ENCODE peak calls at places on chromosome 3, in ten cellular contexts. N, M, L, H, U, Q, E, F, Y and G are unnamed samples.

GRCh38 chr3:27728195-27729087 is 6.3 kb upstream of the EOMES start:
- DNase-seq in Y (no peak), F (no peak), N (no peak), U (no peak), Q (no peak), M (no peak), H (peak), L (no peak), E (no peak), G (no peak)

GRCh38 chr3:54165865-54166264 is 43.5 kb downstream of the CACNA2D3 start:
- DNase-seq in Q (no peak), L (no peak), N (no peak), F (no peak), E (peak), Y (no peak), H (no peak), U (no peak), M (no peak), G (no peak)

GRCh38 chr3:127214990-127215389 is 22.1 kb downstream of the PRR23E start:
- DNase-seq in H (peak), F (no peak), E (no peak), U (no peak), Y (no peak), Q (no peak), M (no peak), N (no peak), L (no peak), G (no peak)

GRCh38 chr3:46038916-46039315 is 11.6 kb upstream of the XCR1 start:
- DNase-seq in H (no peak), Y (no peak), N (no peak), M (no peak), F (no peak), Q (no peak), U (no peak), E (no peak), L (no peak), G (no peak)

GRCh38 chr3:20683912-20684311 is 497.9 kb upstream of the SGO1 start:
- DNase-seq in Q (no peak), E (no peak), Y (no peak), F (no peak), H (no peak), M (no peak), N (no peak), U (peak), L (no peak), G (no peak)

GRCh38 chr3:194140520-194141414 is 4.8 kb downstream of the HES1 start:
- DNase-seq in U (peak), Q (no peak), H (peak), Y (peak), L (peak), N (peak), E (peak), M (peak), F (peak), G (peak)

GRCh38 chr3:168034152-168034928 is 61.4 kb downstream of the GOLIM4 start:
- DNase-seq in H (no peak), Y (no peak), E (no peak), N (no peak), F (no peak), U (peak), L (no peak), Q (no peak), M (no peak), G (no peak)

GRCh38 chr3:87088984-87089841 is 98.3 kb upstream of the VGLL3 start:
- DNase-seq in E (peak), M (peak), F (peak), Q (no peak), L (peak), Y (peak), H (peak), N (peak), U (peak), G (peak)

GRCh38 chr3:52552089-52552488 is 15.7 kb downstream of the UQCC5 start:
- DNase-seq in N (no peak), Q (no peak), L (no peak), H (no peak), U (no peak), Y (no peak), E (no peak), M (peak), F (no peak), G (no peak)

GRCh38 chr3:168427830-168428471 is 332.2 kb upstream of the GOLIM4 start:
- DNase-seq in E (no peak), Q (no peak), H (no peak), N (no peak), U (no peak), L (no peak), M (no peak), Y (no peak), F (no peak), G (no peak)

GRCh38 chr3:101687142-101687931 is 819 bp upstream of the RPL24 start:
- DNase-seq in F (no peak), U (no peak), Q (no peak), E (no peak), L (no peak), Y (no peak), M (peak), N (no peak), H (peak), G (no peak)

GRCh38 chr3:45218578-45219390 is 7.3 kb downstream of the TMEM158 start:
- DNase-seq in N (no peak), E (no peak), U (peak), Q (no peak), H (no peak), M (no peak), F (peak), Y (no peak), L (no peak), G (no peak)

GRCh38 chr3:159860727-159861126 is 127.9 kb upstream of the IL12A start:
- DNase-seq in M (no peak), E (no peak), H (no peak), U (no peak), Q (peak), Y (no peak), L (no peak), N (no peak), F (no peak), G (no peak)

GRCh38 chr3:140386357-140387100 is 291.3 kb upstream of the TRIM42 start:
- DNase-seq in Y (no peak), Q (no peak), L (no peak), M (no peak), N (no peak), H (peak), F (peak), U (no peak), E (no peak), G (no peak)

GRCh38 chr3:46110701-46111493 is 83.6 kb upstream of the XCR1 start:
- DNase-seq in U (peak), Q (no peak), L (no peak), M (peak), E (no peak), Y (peak), H (no peak), F (no peak), N (peak), G (no peak)

GRCh38 chr3:184565421-184566211 is 4.0 kb downstream of the EPHB3 start:
- DNase-seq in L (peak), U (peak), F (peak), H (peak), M (no peak), Q (no peak), Y (peak), N (peak), E (no peak), G (no peak)

GRCh38 chr3:186385856-186386602 is 24.0 kb upstream of the DGKG start:
- DNase-seq in H (no peak), F (no peak), E (no peak), Y (no peak), Q (no peak), M (no peak), N (no peak), L (no peak), U (no peak), G (no peak)

GRCh38 chr3:119240582-119241434 is at the start of gene B4GALT4:
- DNase-seq in Y (peak), F (peak), N (peak), M (peak), U (peak), L (peak), E (peak), Q (peak), H (peak), G (peak)

GRCh38 chr3:89504432-89504831 is 397.0 kb downstream of the EPHA3 start:
- DNase-seq in N (no peak), F (no peak), E (no peak), U (no peak), Q (no peak), H (no peak), L (no peak), Y (no peak), M (no peak), G (no peak)

GRCh38 chr3:42376397-42376798 is 34.0 kb downstream of the LYZL4 start:
- DNase-seq in L (no peak), U (peak), M (no peak), Y (no peak), Q (no peak), F (peak), E (peak), N (no peak), H (no peak), G (peak)

GRCh38 chr3:179688847-179689246 is 36.0 kb downstream of the USP13 start:
- DNase-seq in U (no peak), L (no peak), M (no peak), Q (no peak), N (no peak), H (no peak), F (no peak), E (no peak), Y (no peak), G (no peak)

GRCh38 chr3:120163023-120163422 is 68.8 kb upstream of the GSK3B start:
- DNase-seq in M (no peak), U (no peak), F (no peak), L (no peak), Q (no peak), N (no peak), Y (no peak), H (no peak), E (no peak), G (no peak)

GRCh38 chr3:141375381-141376301 is 7.3 kb downstream of the ZBTB38 start:
- DNase-seq in Q (no peak), F (no peak), L (no peak), Y (no peak), U (no peak), N (no peak), H (no peak), E (no peak), M (no peak), G (no peak)

GRCh38 chr3:112635674-112636073 is 5.3 kb downstream of the CCDC80 start:
- DNase-seq in Q (no peak), U (peak), E (no peak), M (no peak), Y (no peak), N (peak), F (peak), L (no peak), H (no peak), G (no peak)

GRCh38 chr3:195801251-195802183 is 10.2 kb downstream of the MUC4 start:
- DNase-seq in F (no peak), H (no peak), Q (no peak), Y (no peak), M (no peak), U (no peak), L (no peak), E (no peak), N (peak), G (no peak)

GRCh38 chr3:38634133-38634532 is 15.4 kb downstream of the SCN5A start:
- DNase-seq in E (no peak), M (no peak), F (no peak), Q (no peak), L (no peak), H (no peak), U (peak), N (no peak), Y (no peak), G (peak)

GRCh38 chr3:17972889-17973558 is 230.6 kb upstream of the TBC1D5 start:
- DNase-seq in M (no peak), Y (no peak), E (no peak), Q (no peak), L (no peak), U (no peak), N (no peak), F (no peak), H (no peak), G (no peak)

GRCh38 chr3:151798476-151798875 is 15.4 kb upstream of the AADAC start:
- DNase-seq in F (no peak), U (peak), E (no peak), L (no peak), N (no peak), H (no peak), Y (no peak), M (no peak), Q (no peak), G (no peak)

GRCh38 chr3:72099331-72100061 is 314.5 kb upstream of the PROK2 start:
- DNase-seq in N (no peak), L (no peak), U (no peak), Y (no peak), Q (peak), F (no peak), M (no peak), E (no peak), H (peak), G (no peak)

GRCh38 chr3:168933614-168934013 is 729.9 kb downstream of the MECOM start:
- DNase-seq in H (no peak), L (no peak), Y (no peak), M (no peak), N (no peak), Q (no peak), F (no peak), E (no peak), U (peak), G (no peak)

GRCh38 chr3:190252080-190252479 is 70.2 kb downstream of the CLDN1 start:
- DNase-seq in L (no peak), U (no peak), F (no peak), N (no peak), H (peak), Q (no peak), E (no peak), Y (no peak), M (no peak), G (no peak)

GRCh38 chr3:123090700-123091585 is 24.1 kb downstream of the PDIA5 start:
- DNase-seq in Q (no peak), M (no peak), Y (no peak), U (no peak), F (no peak), N (no peak), L (no peak), E (no peak), H (peak), G (no peak)

GRCh38 chr3:100869787-100870186 is 123.4 kb downstream of the ABI3BP start:
- DNase-seq in U (no peak), Y (no peak), L (no peak), M (no peak), Q (no peak), N (no peak), H (no peak), F (no peak), E (no peak), G (no peak)

GRCh38 chr3:46845860-46846623 is 17.2 kb downstream of the MYL3 start:
- DNase-seq in M (no peak), Q (peak), E (peak), F (peak), N (peak), H (peak), L (peak), Y (peak), U (peak), G (peak)

GRCh38 chr3:16071246-16071645 is 103.2 kb upstream of the GALNT15 start:
- DNase-seq in U (no peak), E (no peak), Q (no peak), Y (no peak), F (no peak), H (no peak), L (no peak), M (no peak), N (no peak), G (no peak)

GRCh38 chr3:66153471-66153870 is 67.3 kb upstream of the SLC25A26 start:
- DNase-seq in E (no peak), Q (no peak), Y (no peak), N (no peak), F (no peak), L (no peak), U (no peak), M (no peak), H (peak), G (no peak)
- H3K4me3 ChIP-seq in E (peak), Q (no peak), Y (no peak), N (peak), F (peak), L (peak), U (no peak), M (no peak), H (peak), G (peak)

DNA sequence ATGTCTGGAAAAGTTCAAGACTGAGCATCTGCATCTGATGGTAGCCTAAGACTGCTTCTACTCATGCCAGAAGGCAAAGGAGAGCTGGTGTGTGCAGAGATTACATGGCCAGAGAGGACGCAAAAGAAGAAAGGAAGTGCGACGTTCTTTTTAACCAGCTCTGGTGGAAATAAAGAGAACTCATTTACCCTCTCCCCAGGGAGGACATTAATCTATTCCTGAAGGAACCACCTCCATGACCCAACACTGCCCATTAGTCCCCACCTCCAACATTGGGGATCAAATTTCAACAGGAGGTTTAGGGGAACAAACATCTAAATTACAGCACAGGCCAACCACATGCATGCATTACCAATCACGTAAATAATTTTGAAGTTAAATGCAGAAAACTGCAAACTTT is 1.5 kb upstream of the NCK1 start:
- DNase-seq in F (no peak), N (no peak), E (no peak), Y (no peak), L (no peak), U (no peak), H (peak), M (no peak), Q (peak), G (no peak)
- H3K27ac ChIP-seq in F (no peak), N (no peak), E (peak), Y (no peak), L (peak), U (no peak), H (peak), M (no peak), Q (no peak), G (no peak)

DNA sequence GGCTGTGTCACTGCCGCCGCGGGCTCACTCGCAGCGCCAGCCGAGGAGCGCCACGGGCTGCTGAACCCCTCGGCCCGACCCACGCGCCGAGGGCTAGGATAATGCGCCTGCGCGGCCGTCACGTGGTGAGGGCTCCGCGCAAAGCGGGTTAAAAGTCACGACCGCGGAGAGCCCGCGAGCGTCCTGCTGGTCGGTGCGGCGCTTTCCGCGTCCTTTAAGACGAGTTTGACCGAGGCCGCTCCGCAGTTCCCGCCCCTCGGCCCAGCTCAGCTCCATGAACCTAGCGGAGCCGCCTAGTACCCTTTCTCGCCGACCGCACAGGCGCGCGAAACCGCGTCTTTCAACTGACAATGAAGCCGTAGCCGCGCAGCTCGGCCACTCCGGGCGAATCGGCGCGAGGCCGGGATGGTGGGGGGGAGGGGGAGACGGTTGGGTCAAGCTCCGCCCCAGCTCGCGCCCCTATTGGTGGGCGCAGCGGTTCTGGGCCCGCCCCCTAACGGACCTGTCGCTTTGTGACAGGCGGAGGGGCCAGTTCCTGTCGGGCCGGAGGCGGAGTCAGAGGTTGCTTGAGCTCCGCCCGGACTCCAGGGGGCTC is 636 bp upstream of the STT3B start:
- DNase-seq in E (peak), Y (peak), H (peak), F (peak), N (peak), Q (peak), L (peak), U (peak), M (peak), G (peak)
- TF ChIP-seq CTCF in E (no peak), Y (no peak), H (no peak), F (no peak), N (no peak), Q (no peak), L (no peak), U (no peak), M (no peak), G (no peak)

GRCh38 chr3:50246517-50246954 is 10.5 kb downstream of the GNAI2 start:
- DNase-seq in F (peak), N (peak), U (peak), E (peak), M (peak), H (peak), L (no peak), Q (peak), Y (no peak), G (no peak)
- H3K4me3 ChIP-seq in F (peak), N (no peak), U (peak), E (peak), M (peak), H (no peak), L (peak), Q (peak), Y (no peak), G (peak)

DNA sequence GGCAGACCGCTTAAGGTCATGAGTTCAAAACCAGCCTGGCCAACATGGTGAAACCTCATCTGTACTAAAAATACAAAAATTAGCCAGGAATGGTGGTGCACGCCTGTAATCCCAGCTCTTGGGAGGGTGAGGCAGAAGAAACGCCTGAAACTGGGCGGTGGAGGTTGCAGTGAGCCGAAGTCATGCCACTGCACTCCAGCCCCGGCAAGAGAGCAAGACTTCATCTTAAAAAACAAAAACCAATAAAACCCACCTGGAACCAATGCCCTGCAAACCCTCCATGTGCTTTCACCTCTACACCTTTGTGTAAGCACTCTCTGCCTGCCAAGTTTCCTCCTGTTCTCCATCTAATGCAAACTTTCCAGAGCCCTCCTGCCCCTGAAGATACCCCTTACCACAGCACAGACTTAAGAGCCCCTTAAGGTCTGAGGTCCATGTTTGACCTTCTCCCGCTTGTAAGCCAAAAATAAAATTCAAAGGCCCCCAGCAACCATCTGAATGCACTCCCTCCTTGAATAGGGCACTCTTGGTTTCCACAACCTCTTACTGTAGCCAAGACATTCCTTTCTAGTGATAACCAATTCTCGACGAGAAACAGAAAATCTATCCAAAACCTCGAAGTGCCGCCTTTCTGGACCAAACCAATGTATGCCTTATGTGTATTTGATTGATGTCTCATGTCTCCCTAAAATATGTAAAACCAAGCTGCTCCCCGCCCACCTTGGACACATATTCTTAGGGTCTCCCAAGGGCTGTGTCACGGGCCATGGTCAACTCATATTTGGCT is 3.0 kb downstream of the RPL32 start:
- DNase-seq in M (no peak), U (no peak), E (no peak), Q (no peak), H (no peak), Y (no peak), L (no peak), N (no peak), F (no peak), G (no peak)
- H3K27ac ChIP-seq in M (no peak), U (no peak), E (no peak), Q (no peak), H (peak), Y (no peak), L (no peak), N (no peak), F (no peak), G (peak)

GRCh38 chr3:25910997-25911396 is 121.1 kb downstream of the OXSM start:
- DNase-seq in F (no peak), L (no peak), Y (peak), N (peak), U (peak), M (peak), Q (peak), H (peak), E (no peak), G (no peak)
- TF ChIP-seq CTCF in F (no peak), L (no peak), Y (no peak), N (peak), U (peak), M (no peak), Q (peak), H (peak), E (peak), G (peak)

GRCh38 chr3:143979813-143980212 is 8.2 kb downstream of the DIPK2A start:
- DNase-seq in L (no peak), Q (no peak), M (no peak), E (no peak), H (no peak), F (no peak), N (no peak), Y (no peak), U (no peak), G (no peak)
- H3K4me3 ChIP-seq in L (no peak), Q (no peak), M (no peak), E (no peak), H (no peak), F (no peak), N (no peak), Y (no peak), U (no peak), G (no peak)

GRCh38 chr3:58492385-58492970 is 582 bp downstream of the KCTD6 start:
- DNase-seq in U (no peak), M (no peak), F (no peak), Q (peak), L (no peak), N (no peak), H (no peak), E (no peak), Y (no peak), G (no peak)
- H3K27ac ChIP-seq in U (no peak), M (peak), F (peak), Q (peak), L (peak), N (peak), H (no peak), E (peak), Y (peak), G (peak)